ENCODE peak calls at places on chromosomes 2 and 18, in four cellular contexts. W is cardiac muscle cell, Z is cardiac fibroblast, D is body of pancreas. O is an unnamed sample.

GRCh38 chr2:70553334-70553583 is 367 bp downstream of the TGFA start:
- DNase-seq in W (no peak), D (peak; percentile 65), Z (no peak), O (no peak)

GRCh38 chr2:75596784-75597183 is 36.0 kb upstream of the EVA1A start:
- DNase-seq in Z (no peak), W (no peak), D (no peak), O (no peak)

GRCh38 chr2:70212298-70212948 is 21.6 kb upstream of the C2orf42 start:
- DNase-seq in W (peak; percentile 40), Z (peak; percentile 30), D (no peak), O (no peak)

GRCh38 chr2:152407204-152407721 is 72.3 kb downstream of the FMNL2 start:
- DNase-seq in Z (peak; percentile 58), W (peak; percentile 52), D (no peak), O (no peak)

GRCh38 chr2:133716166-133716565 is 147.9 kb upstream of the NCKAP5 start:
- DNase-seq in W (no peak), D (no peak), Z (no peak), O (no peak)

GRCh38 chr2:85409719-85410583 is at the start of gene CAPG:
- DNase-seq in Z (no peak), W (no peak), D (no peak), O (no peak)

GRCh38 chr2:21367421-21367820 is 243.7 kb downstream of the TDRD15 start:
- DNase-seq in W (no peak), D (no peak), Z (no peak), O (no peak)

GRCh38 chr2:42200534-42201227 is 31.5 kb downstream of the EML4 start:
- DNase-seq in Z (peak; percentile 85), D (no peak), W (peak; percentile 84), O (no peak)

GRCh38 chr2:225842939-225843338 is 443.4 kb downstream of the NYAP2 start:
- DNase-seq in Z (peak; percentile 10), W (peak; percentile 5), D (no peak), O (no peak)

GRCh38 chr2:19362652-19363473 is 4.4 kb upstream of the OSR1 start:
- DNase-seq in Z (peak; percentile 91), D (peak; percentile 82), W (peak; percentile 92), O (peak; percentile 67)

GRCh38 chr2:10028407-10028987 is 14.9 kb upstream of the KLF11 start:
- DNase-seq in Z (no peak), D (no peak), W (peak; percentile 12), O (no peak)

GRCh38 chr2:120993661-120994060 is 258.0 kb downstream of the GLI2 start:
- DNase-seq in D (no peak), W (no peak), Z (no peak), O (no peak)

GRCh38 chr18:3595282-3596273 is 145.6 kb downstream of the TGIF1 start:
- DNase-seq in D (no peak), W (peak; percentile 93), Z (peak; percentile 95), O (peak; percentile 92)

GRCh38 chr2:37890893-37891495 is 34.1 kb upstream of the RMDN2 start:
- DNase-seq in Z (peak; percentile 75), W (peak; percentile 75), D (peak; percentile 70), O (no peak)

GRCh38 chr18:79750980-79751571 is 46.7 kb upstream of the KCNG2 start:
- DNase-seq in D (peak; percentile 18), Z (no peak), W (no peak), O (no peak)

GRCh38 chr2:26139269-26140183 is 33.4 kb upstream of the GAREM2 start:
- DNase-seq in Z (no peak), D (peak; percentile 75), W (no peak), O (no peak)

GRCh38 chr2:118097657-118098056 is 9.4 kb downstream of the INSIG2 start:
- DNase-seq in D (no peak), Z (no peak), W (peak; percentile 38), O (no peak)

GRCh38 chr18:30945769-30946168 is 96.8 kb downstream of the DSC3 start:
- DNase-seq in Z (no peak), D (no peak), W (no peak), O (no peak)

DNA sequence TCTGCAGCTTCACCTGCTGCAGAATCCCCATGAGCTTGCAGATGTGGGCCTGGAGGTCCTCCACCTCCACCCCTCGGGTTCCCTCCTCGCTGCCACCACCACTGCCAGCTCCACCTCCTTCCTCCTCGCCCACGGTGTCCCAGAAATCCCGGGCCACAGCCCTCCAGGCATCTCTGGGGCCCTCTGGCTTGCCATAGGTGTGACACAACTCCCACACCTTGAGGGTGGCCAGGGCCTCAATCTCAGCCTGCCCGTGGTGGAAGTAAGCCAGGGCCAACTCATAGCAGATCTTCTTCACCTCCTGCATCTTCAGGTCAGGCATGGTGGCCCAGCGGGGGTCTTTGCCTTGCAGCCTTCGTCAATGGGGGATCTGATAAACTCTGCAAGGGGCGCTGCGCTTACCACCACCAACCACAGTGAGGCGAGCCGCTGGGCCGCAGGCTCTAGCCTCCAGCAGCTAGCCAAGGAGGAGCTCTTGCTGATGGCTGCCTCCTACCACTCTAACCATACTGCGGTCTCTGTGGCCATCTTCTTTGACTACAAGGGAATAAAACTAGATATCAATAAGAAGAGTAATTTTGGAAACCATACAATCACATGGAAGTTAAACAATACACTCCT is 36.1 kb upstream of the ANKRD62 start:
- DNase-seq in W (no peak), Z (no peak), D (no peak), O (no peak)
- TF ChIP-seq CTCF in W (no peak), Z (no peak), D (no peak), O (no peak)

GRCh38 chr2:3283206-3283605 is 94.4 kb downstream of the EIPR1 start:
- DNase-seq in Z (no peak), W (no peak), D (no peak), O (no peak)

GRCh38 chr2:3280197-3280596 is 97.4 kb downstream of the EIPR1 start:
- DNase-seq in Z (no peak), D (no peak), W (no peak), O (no peak)

GRCh38 chr2:3284657-3285630 is 92.7 kb downstream of the EIPR1 start:
- DNase-seq in Z (no peak), W (no peak), D (no peak), O (no peak)

GRCh38 chr2:3280683-3281520 is 96.7 kb downstream of the EIPR1 start:
- DNase-seq in W (no peak), D (no peak), Z (no peak), O (no peak)

DNA sequence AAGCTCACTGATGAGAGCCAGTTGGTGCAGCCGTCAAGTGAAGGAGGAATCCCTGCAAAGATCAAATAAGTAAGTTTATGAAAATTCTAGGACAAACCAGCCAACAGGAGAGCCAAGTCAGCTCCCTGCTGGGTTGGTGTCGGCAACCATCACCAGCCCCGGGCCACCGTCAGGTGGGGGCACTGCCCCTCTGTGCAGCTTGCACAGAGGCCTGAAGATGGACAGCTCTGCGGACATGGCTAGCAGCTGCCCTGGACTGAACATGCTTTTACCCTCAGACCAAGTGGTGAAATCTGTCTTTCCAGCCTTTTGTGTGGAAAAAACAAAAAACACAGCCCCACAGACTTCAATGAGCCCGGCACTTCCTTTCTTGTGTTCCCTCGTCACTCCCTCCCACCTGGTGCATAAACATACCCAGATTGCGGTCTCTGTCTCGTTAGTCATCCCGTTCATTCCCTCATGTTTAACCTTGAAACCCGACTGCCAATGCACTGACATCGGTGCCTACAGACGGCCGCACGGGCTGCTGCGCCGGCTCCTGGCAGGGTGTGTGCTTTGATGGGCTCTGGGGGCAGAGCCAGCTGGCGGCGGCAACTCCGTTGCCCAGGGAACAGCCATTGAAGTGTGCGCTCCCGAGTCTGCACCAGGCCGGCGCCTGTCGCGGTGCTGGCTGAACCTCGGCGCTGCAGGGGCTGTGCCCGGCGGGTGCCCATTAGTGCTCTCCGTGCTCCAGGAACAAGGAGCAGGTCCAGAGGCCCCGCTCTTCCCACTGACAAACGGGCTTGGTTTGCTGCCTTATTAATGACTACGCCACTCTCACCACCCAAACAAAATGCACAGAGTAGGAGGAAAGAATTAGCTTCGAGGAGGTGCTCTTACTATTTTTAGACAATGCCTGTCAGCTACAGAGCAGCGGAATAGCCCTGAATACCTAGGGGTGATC is 95.3 kb downstream of the EIPR1 start:
- DNase-seq in W (no peak), Z (peak; percentile 12), D (peak; percentile 16), O (no peak)
- H3K4me3 ChIP-seq in W (no peak overlapping the region), Z (no peak overlapping the region), D (no peak overlapping the region), O (no peak overlapping the region)

DNA sequence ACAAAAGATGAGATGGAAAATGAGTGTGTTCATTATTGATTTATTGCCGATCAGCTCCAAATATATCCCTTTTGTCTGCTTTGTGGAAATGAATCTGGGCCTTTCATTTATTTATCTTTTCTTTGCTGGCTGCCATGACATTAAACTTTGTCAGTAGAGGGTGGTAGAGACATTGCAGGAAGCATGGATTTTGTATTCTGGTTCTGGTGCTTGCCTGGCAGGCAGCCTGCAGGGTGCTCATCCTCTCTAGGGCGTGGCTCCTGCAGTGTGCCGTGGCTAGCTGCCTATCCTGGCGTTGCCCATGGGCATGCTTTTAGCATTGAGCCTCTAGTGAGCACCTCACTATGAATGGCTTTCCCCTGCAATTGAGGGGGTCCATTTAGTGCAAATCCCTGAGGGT is 593.1 kb downstream of the RNF144A start:
- DNase-seq in W (no peak), D (no peak), Z (no peak), O (no peak)
- TF ChIP-seq CTCF in W (no peak), D (no peak), Z (no peak), O (no peak)

GRCh38 chr2:129709030-129709955 is 270.2 kb upstream of the RAB6C start:
- DNase-seq in D (no peak), Z (no peak), W (no peak), O (no peak)

GRCh38 chr2:129708221-129708967 is 271.1 kb upstream of the RAB6C start:
- DNase-seq in W (no peak), D (no peak), Z (no peak), O (no peak)

GRCh38 chr2:129709956-129710598 is 269.4 kb upstream of the RAB6C start:
- DNase-seq in W (no peak), D (no peak), Z (no peak), O (no peak)

GRCh38 chr2:129705105-129705504 is 274.4 kb upstream of the RAB6C start:
- DNase-seq in W (no peak), D (no peak), Z (no peak), O (no peak)

GRCh38 chr2:129707800-129708199 is 271.7 kb upstream of the RAB6C start:
- DNase-seq in D (no peak), Z (no peak), W (no peak), O (no peak)
- H3K4me3 ChIP-seq in D (no peak overlapping the region), Z (no peak overlapping the region), W (no peak overlapping the region), O (no peak overlapping the region)

DNA sequence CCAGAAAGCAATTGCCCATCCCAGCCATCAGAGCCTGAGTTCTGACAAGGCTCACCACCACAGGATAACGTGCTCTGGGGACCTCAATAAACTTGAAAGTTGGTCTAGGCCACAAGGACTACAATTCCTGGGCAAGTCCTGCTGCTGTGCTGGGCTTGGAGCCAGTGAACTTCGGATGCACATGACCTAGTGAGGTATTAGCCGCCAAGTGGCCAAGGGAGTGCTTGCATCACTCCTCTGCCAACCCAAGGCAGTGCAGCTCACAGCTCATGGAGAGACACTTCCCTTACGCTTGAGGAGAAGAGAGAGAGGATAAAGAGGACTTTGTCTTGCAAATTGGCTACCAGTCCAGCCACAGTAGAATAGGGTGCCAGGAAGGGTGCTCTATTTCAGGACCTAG is 219.6 kb downstream of the MBD2 start:
- DNase-seq in W (peak; percentile 68), Z (peak; percentile 13), D (no peak), O (no peak)
- TF ChIP-seq CTCF in W (peak; percentile 20), Z (no peak), D (no peak), O (no peak)

GRCh38 chr2:171210864-171211431 is 50.3 kb upstream of the TLK1 start:
- DNase-seq in Z (no peak), W (no peak), D (no peak), O (no peak)
- H3K4me3 ChIP-seq in Z (no peak overlapping the region), W (no peak overlapping the region), D (no peak overlapping the region), O (no peak overlapping the region)